ENCODE peak calls at places on chromosomes 6 and 20, in ten cellular contexts. F is AG10803, A is bronchial epithelial cell, T is cardiac muscle cell, Z is fibroblast of lung, V is heart left ventricle, S is lower lobe of right lung, L is WERI-Rb-1, Y is BJ, U is A673. B is an unnamed sample.

GRCh38 chr6:37850728-37851285 is 31.3 kb downstream of the ZFAND3 start:
- DNase-seq in F (no peak), A (no peak), T (no peak), Z (no peak), V (no peak), S (no peak), L (no peak), Y (no peak), U (no peak), B (no peak)

GRCh38 chr6:43851204-43851855 is 81.3 kb downstream of the VEGFA start:
- DNase-seq in F (peak; percentile 96), A (no peak), T (no peak), Z (peak; percentile 90), V (no peak), S (no peak), L (no peak), Y (peak; percentile 64), U (no peak), B (no peak)

GRCh38 chr6:1797801-1798200 is 188.1 kb downstream of the FOXC1 start:
- DNase-seq in F (peak; percentile 18), A (peak; percentile 60), T (no peak), Z (peak; percentile 43), V (no peak), S (no peak), L (no peak), Y (no peak), U (no peak), B (no peak)

GRCh38 chr6:151229401-151230276 is 10.1 kb upstream of the AKAP12 start:
- DNase-seq in F (no peak), A (no peak), T (no peak), Z (no peak), V (no peak), S (no peak), L (no peak), Y (no peak), U (no peak), B (no peak)

GRCh38 chr6:16108996-16109658 is 19.8 kb upstream of the MYLIP start:
- DNase-seq in F (no peak), A (no peak), T (peak; percentile 23), Z (no peak), V (peak; percentile 40), S (peak; percentile 47), L (no peak), Y (no peak), U (no peak), B (no peak)

GRCh38 chr6:45663181-45664180 is 285.7 kb upstream of the SUPT3H start:
- DNase-seq in F (no peak), A (no peak), T (peak; percentile 41), Z (peak; percentile 48), V (peak; percentile 24), S (peak; percentile 55), L (peak; percentile 80), Y (no peak), U (no peak), B (no peak)

GRCh38 chr6:111238464-111239119 is 151.3 kb downstream of the SLC16A10 start:
- DNase-seq in F (no peak), A (peak; percentile 87), T (no peak), Z (peak; percentile 72), V (no peak), S (no peak), L (no peak), Y (no peak), U (no peak), B (no peak)

GRCh38 chr20:11544029-11544678 is 373.5 kb upstream of the BTBD3 start:
- DNase-seq in F (peak; percentile 63), A (peak; percentile 72), T (peak; percentile 69), Z (peak; percentile 56), V (peak; percentile 31), S (no peak), L (peak; percentile 24), Y (peak; percentile 11), U (peak; percentile 85), B (peak; percentile 48)

GRCh38 chr20:21529863-21530262 is 16.0 kb upstream of the NKX2-2 start:
- DNase-seq in F (no peak), A (peak; percentile 8), T (no peak), Z (no peak), V (no peak), S (no peak), L (no peak), Y (no peak), U (peak; percentile 45), B (no peak)

GRCh38 chr20:58092353-58092752 is 136.1 kb downstream of the ANKRD60 start:
- DNase-seq in F (no peak), A (no peak), T (no peak), Z (no peak), V (no peak), S (no peak), L (no peak), Y (no peak), U (no peak), B (no peak)

GRCh38 chr6:130381459-130382380 is 15.9 kb downstream of the TMEM200A start:
- DNase-seq in F (no peak), A (no peak), T (no peak), Z (no peak), V (no peak), S (no peak), L (no peak), Y (no peak), U (no peak), B (no peak)

GRCh38 chr6:101417899-101418298 is 24.4 kb downstream of the GRIK2 start:
- DNase-seq in F (no peak), A (no peak), T (no peak), Z (no peak), V (no peak), S (no peak), L (no peak), Y (no peak), U (no peak), B (no peak)

GRCh38 chr6:56803594-56803993 is 151.3 kb upstream of the BEND6 start:
- DNase-seq in F (peak; percentile 83), A (no peak), T (no peak), Z (peak; percentile 84), V (no peak), S (no peak), L (no peak), Y (no peak), U (peak; percentile 47), B (no peak)

GRCh38 chr20:41329435-41330342 is 10.9 kb upstream of the LPIN3 start:
- DNase-seq in F (peak; percentile 99), A (peak; percentile 97), T (no peak), Z (peak; percentile 99), V (peak; percentile 75), S (peak; percentile 71), L (no peak), Y (peak; percentile 98), U (peak; percentile 73), B (peak; percentile 97)

GRCh38 chr20:61876931-61877330 is 188.8 kb downstream of the TAF4 start:
- DNase-seq in F (no peak), A (no peak), T (no peak), Z (no peak), V (no peak), S (no peak), L (no peak), Y (no peak), U (no peak), B (no peak)

GRCh38 chr6:39804666-39805065 is 12.5 kb downstream of the DAAM2 start:
- DNase-seq in F (peak; percentile 95), A (peak; percentile 80), T (no peak), Z (peak; percentile 92), V (no peak), S (no peak), L (no peak), Y (peak; percentile 82), U (no peak), B (peak; percentile 57)

GRCh38 chr6:12467706-12468670 is 177.8 kb downstream of the EDN1 start:
- DNase-seq in F (peak; percentile 96), A (no peak), T (no peak), Z (peak; percentile 83), V (no peak), S (no peak), L (no peak), Y (no peak), U (no peak), B (no peak)

GRCh38 chr6:2857580-2858337 is 16.1 kb upstream of the SERPINB1 start:
- DNase-seq in F (peak; percentile 37), A (no peak), T (no peak), Z (peak; percentile 84), V (peak; percentile 60), S (no peak), L (no peak), Y (no peak), U (peak; percentile 88), B (no peak)
- H3K4me3 ChIP-seq in F (no peak overlapping the region), A (no peak overlapping the region), T (no peak overlapping the region), Z (no peak overlapping the region), V (no peak overlapping the region), S (peak overlapping the region; percentile 24), L (no peak overlapping the region), Y (no peak overlapping the region), U (no peak overlapping the region), B (no peak overlapping the region)

GRCh38 chr20:63099426-63100267 is 92.9 kb upstream of the BHLHE23 start:
- DNase-seq in F (no peak), A (no peak), T (no peak), Z (no peak), V (peak; percentile 9), S (no peak), L (peak; percentile 9), Y (no peak), U (no peak), B (no peak)
- TF ChIP-seq CTCF in F (no peak), A (no peak), T (no peak), Z (no peak), V (no peak), S (no peak), L (no peak), Y (no peak), U (no peak), B (no peak)

GRCh38 chr6:28807682-28808280 is 116.0 kb downstream of the TRIM27 start:
- DNase-seq in F (peak; percentile 45), A (peak; percentile 59), T (no peak), Z (peak; percentile 42), V (no peak), S (no peak), L (peak; percentile 31), Y (no peak), U (peak; percentile 88), B (peak; percentile 63)

GRCh38 chr6:28811873-28812272 is 111.9 kb downstream of the TRIM27 start:
- DNase-seq in F (no peak), A (peak; percentile 36), T (no peak), Z (peak; percentile 8), V (no peak), S (no peak), L (no peak), Y (no peak), U (peak; percentile 70), B (no peak)

GRCh38 chr6:28810655-28811053 is 113.1 kb downstream of the TRIM27 start:
- DNase-seq in F (no peak), A (no peak), T (no peak), Z (no peak), V (no peak), S (no peak), L (no peak), Y (no peak), U (no peak), B (no peak)

GRCh38 chr6:28808383-28808782 is 115.4 kb downstream of the TRIM27 start:
- DNase-seq in F (no peak), A (no peak), T (no peak), Z (no peak), V (no peak), S (no peak), L (no peak), Y (no peak), U (no peak), B (no peak)

GRCh38 chr6:28809947-28810654 is 113.7 kb downstream of the TRIM27 start:
- DNase-seq in F (no peak), A (no peak), T (peak; percentile 59), Z (no peak), V (no peak), S (no peak), L (no peak), Y (no peak), U (peak; percentile 68), B (no peak)
- H3K4me3 ChIP-seq in F (peak overlapping the region; percentile 51), A (no peak overlapping the region), T (peak overlapping the region; percentile 8), Z (no peak overlapping the region), V (no peak overlapping the region), S (no peak overlapping the region), L (peak overlapping the region; percentile 1), Y (peak overlapping the region; percentile 14), U (peak overlapping the region; percentile 55), B (peak overlapping the region; percentile 32)

GRCh38 chr6:88165877-88166492 is at the start of gene CNR1:
- DNase-seq in F (peak; percentile 11), A (peak; percentile 4), T (peak; percentile 68), Z (peak; percentile 39), V (peak; percentile 40), S (peak; percentile 85), L (peak; percentile 58), Y (no peak), U (peak; percentile 45), B (no peak)
- TF ChIP-seq CTCF in F (no peak), A (no peak), T (no peak), Z (no peak), V (no peak), S (peak; percentile 36), L (no peak), Y (no peak), U (no peak), B (no peak)

B was measured in HFF-Myc.